ENCODE peak calls at places on chromosomes 5 and 9, in eight cellular contexts. H is H9, O is dorsolateral prefrontal cortex, V is OCI-LY7, J is fibroblast of pulmonary artery, S is lower lobe of right lung, L is MM.1S, M is foreskin fibroblast. F is an unnamed sample.

GRCh38 chr9:136769710-136770191 is 5.4 kb upstream of the LCN15 start:
- DNase-seq in H (peak; percentile 88), O (no peak), V (peak; percentile 51), J (no peak), S (no peak), L (peak; percentile 28), M (no peak), F (peak; percentile 26)

GRCh38 chr5:93676707-93677106 is 64.7 kb downstream of the POU5F2 start:
- DNase-seq in H (no peak), O (no peak), V (no peak), J (peak; percentile 3), S (no peak), L (no peak), M (no peak), F (no peak)

GRCh38 chr9:37471942-37472679 is 6.9 kb upstream of the ZBTB5 start:
- DNase-seq in H (peak; percentile 64), O (no peak), V (no peak), J (peak; percentile 93), S (no peak), L (no peak), M (peak; percentile 86), F (no peak)

GRCh38 chr5:158124606-158125316 is 265.8 kb upstream of the CLINT1 start:
- DNase-seq in H (no peak), O (no peak), V (no peak), J (no peak), S (no peak), L (peak; percentile 50), M (no peak), F (no peak)

GRCh38 chr9:97470076-97470475 is 31.4 kb upstream of the TMOD1 start:
- DNase-seq in H (peak; percentile 45), O (peak; percentile 38), V (peak; percentile 13), J (no peak), S (no peak), L (peak; percentile 55), M (no peak), F (no peak)

GRCh38 chr9:22446950-22447606 is 454 bp downstream of the DMRTA1 start:
- DNase-seq in H (peak; percentile 80), O (peak; percentile 52), V (no peak), J (peak; percentile 33), S (peak; percentile 79), L (peak; percentile 78), M (peak; percentile 20), F (peak; percentile 69)

GRCh38 chr5:83577036-83577636 is 105.6 kb downstream of the VCAN start:
- DNase-seq in H (no peak), O (no peak), V (no peak), J (peak; percentile 82), S (no peak), L (no peak), M (no peak), F (no peak)

GRCh38 chr5:98769006-98769255 is 4.5 kb upstream of the RGMB start:
- DNase-seq in H (no peak), O (no peak), V (no peak), J (no peak), S (peak; percentile 56), L (peak; percentile 17), M (no peak), F (peak; percentile 62)

GRCh38 chr5:96344678-96345612 is 88.1 kb downstream of the PCSK1 start:
- DNase-seq in H (no peak), O (no peak), V (peak; percentile 38), J (peak; percentile 94), S (no peak), L (peak; percentile 77), M (peak; percentile 74), F (peak; percentile 29)

GRCh38 chr5:44388504-44389409 is 463 bp downstream of the FGF10 start:
- DNase-seq in H (peak; percentile 36), O (peak; percentile 39), V (no peak), J (peak; percentile 3), S (peak; percentile 40), L (no peak), M (no peak), F (no peak)

GRCh38 chr5:78679905-78680304 is 31.3 kb upstream of the LHFPL2 start:
- DNase-seq in H (no peak), O (no peak), V (no peak), J (no peak), S (no peak), L (no peak), M (no peak), F (no peak)

GRCh38 chr5:66629446-66629845 is 33.3 kb downstream of the MAST4 start:
- DNase-seq in H (no peak), O (no peak), V (no peak), J (no peak), S (no peak), L (no peak), M (no peak), F (no peak)

GRCh38 chr9:6413365-6414263 is 615 bp downstream of the UHRF2 start:
- DNase-seq in H (peak; percentile 32), O (peak; percentile 43), V (peak; percentile 71), J (peak; percentile 20), S (peak; percentile 63), L (peak; percentile 42), M (no peak), F (peak; percentile 33)

GRCh38 chr5:61675015-61675692 is 343.1 kb downstream of the ZSWIM6 start:
- DNase-seq in H (peak; percentile 44), O (peak; percentile 46), V (no peak), J (no peak), S (no peak), L (no peak), M (no peak), F (no peak)
- TF ChIP-seq CTCF in H (peak; percentile 43), O (peak; percentile 36), V (no peak), J (no peak), S (no peak), L (no peak), M (no peak), F (no peak)

GRCh38 chr9:68507098-68507795 is 33.4 kb downstream of the TMEM252 start:
- DNase-seq in H (no peak), O (no peak), V (peak; percentile 26), J (peak; percentile 44), S (no peak), L (no peak), M (no peak), F (peak; percentile 31)

GRCh38 chr9:68508547-68508946 is 32.1 kb downstream of the TMEM252 start:
- DNase-seq in H (no peak), O (no peak), V (no peak), J (no peak), S (no peak), L (no peak), M (no peak), F (no peak)

GRCh38 chr9:68509689-68510088 is 31.0 kb downstream of the TMEM252 start:
- DNase-seq in H (peak; percentile 61), O (no peak), V (no peak), J (no peak), S (no peak), L (no peak), M (no peak), F (no peak)

GRCh38 chr9:68505681-68506409 is 34.8 kb downstream of the TMEM252 start:
- DNase-seq in H (no peak), O (no peak), V (peak; percentile 7), J (peak; percentile 9), S (no peak), L (no peak), M (no peak), F (no peak)

DNA sequence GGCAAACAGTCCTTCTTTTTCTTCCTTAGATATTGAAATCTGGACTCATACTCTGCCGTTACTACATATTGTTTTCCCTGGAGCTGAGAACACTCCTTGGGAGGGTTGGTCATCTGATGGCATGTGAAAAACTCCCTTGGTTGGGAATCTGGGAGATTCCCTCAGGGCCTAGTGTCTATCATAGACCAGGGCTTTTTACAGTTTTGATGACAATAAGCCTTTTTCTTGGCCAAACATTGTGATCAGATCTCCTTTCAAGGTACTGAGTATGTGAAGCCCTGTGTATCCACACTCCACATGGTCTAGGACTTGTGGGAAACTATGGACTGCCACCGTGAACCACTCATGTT is 32.9 kb downstream of the TMEM252 start:
- DNase-seq in H (no peak), O (no peak), V (no peak), J (no peak), S (no peak), L (no peak), M (no peak), F (no peak)
- TF ChIP-seq CTCF in H (peak; percentile 22), O (no peak), V (peak; percentile 35), J (no peak), S (no peak), L (no peak), M (no peak), F (no peak)

DNA sequence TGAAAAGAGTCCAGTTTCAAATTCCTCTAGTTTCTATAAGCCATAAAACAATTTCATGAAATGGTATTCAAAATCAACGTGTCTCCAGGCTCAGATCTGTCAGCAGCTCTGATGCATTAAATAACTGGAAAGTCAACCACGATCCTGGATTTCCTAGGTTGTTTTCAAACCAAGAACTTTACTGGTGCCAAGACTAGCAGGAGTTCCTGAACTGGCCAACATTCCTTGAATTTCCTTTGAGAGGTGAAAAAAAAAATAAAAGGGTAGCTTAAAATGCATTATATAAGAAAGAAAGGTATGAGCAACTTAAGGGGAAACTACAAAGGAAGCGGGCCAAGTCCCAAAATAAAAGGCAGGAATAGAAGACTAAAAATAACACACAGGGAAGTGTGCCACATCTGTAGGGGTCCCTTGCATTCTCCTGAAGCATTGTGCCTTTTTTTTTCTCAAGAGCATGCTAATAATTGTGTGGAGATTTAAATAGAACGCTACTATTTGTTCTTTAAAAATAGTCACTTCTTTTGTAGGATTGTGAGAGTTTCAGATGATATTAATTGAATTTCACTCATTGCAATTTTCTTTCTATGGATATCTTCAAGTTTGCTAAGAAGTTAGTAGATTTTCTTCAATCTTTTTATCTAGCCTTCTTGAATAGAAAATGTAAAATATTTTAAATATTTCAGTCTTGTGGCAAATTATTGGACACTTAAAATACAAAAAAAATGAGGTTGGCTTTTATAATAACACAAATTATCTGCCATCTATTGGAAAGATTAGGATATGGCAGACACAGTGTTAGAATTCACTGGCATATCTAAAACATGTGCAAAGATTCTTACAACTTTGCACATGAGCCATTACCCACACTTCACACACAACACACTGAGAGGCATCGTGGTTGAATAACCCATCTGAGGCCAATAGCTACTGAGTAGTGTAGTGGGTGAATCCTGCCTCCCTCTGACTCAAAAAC is 15.3 kb downstream of the ESM1 start:
- DNase-seq in H (no peak), O (no peak), V (no peak), J (no peak), S (no peak), L (no peak), M (no peak), F (no peak)
- TF ChIP-seq CTCF in H (no peak), O (no peak), V (no peak), J (no peak), S (no peak), L (no peak), M (no peak), F (no peak)

GRCh38 chr9:16026886-16027285 is 474.0 kb downstream of the CCDC171 start:
- DNase-seq in H (no peak), O (no peak), V (no peak), J (no peak), S (no peak), L (no peak), M (no peak), F (no peak)
- TF ChIP-seq CTCF in H (no peak), O (no peak), V (no peak), J (no peak), S (no peak), L (no peak), M (no peak), F (no peak)

F was measured in GM13977.